ENCODE peak calls at places on chromosomes 1 and 21, in seven cellular contexts. One of them, this sample, is unnamed.

GRCh38 chr1:225710804-225711203 is 57.9 kb upstream of the ENAH start:
- DNase-seq in SK-N-SH: no peak
- DNase-seq in HepG2: no peak
- DNase-seq in H1: no peak
- DNase-seq in GM12878: no peak
- DNase-seq in HCT116: peak
- DNase-seq in K562: no peak
- DNase-seq in this sample: no peak

GRCh38 chr1:204564835-204565234 is 48.6 kb downstream of the MDM4 start:
- DNase-seq in K562: no peak
- DNase-seq in SK-N-SH: no peak
- DNase-seq in HepG2: no peak
- DNase-seq in HCT116: no peak
- DNase-seq in GM12878: peak
- DNase-seq in H1: no peak
- DNase-seq in this sample: peak

GRCh38 chr1:20486457-20487235 is 636 bp upstream of the CAMK2N1 start:
- DNase-seq in SK-N-SH: peak
- DNase-seq in H1: peak
- DNase-seq in HCT116: no peak
- DNase-seq in HepG2: peak
- DNase-seq in K562: peak
- DNase-seq in GM12878: no peak
- DNase-seq in this sample: peak

GRCh38 chr1:161305872-161306519 is 3.8 kb downstream of the MPZ start:
- DNase-seq in SK-N-SH: peak
- DNase-seq in H1: peak
- DNase-seq in HCT116: peak
- DNase-seq in K562: peak
- DNase-seq in HepG2: peak
- DNase-seq in GM12878: peak
- DNase-seq in this sample: no peak

GRCh38 chr1:155218854-155219591 is 10.5 kb downstream of the MTX1 start:
- DNase-seq in GM12878: no peak
- DNase-seq in HepG2: no peak
- DNase-seq in HCT116: peak
- DNase-seq in SK-N-SH: peak
- DNase-seq in H1: peak
- DNase-seq in K562: peak
- DNase-seq in this sample: peak

GRCh38 chr1:110150330-110151174 is at the start of gene SLC6A17:
- DNase-seq in SK-N-SH: peak
- DNase-seq in HepG2: no peak
- DNase-seq in K562: peak
- DNase-seq in HCT116: peak
- DNase-seq in GM12878: no peak
- DNase-seq in H1: peak
- DNase-seq in this sample: peak

GRCh38 chr1:232218955-232219865 is 410.7 kb downstream of the SIPA1L2 start:
- DNase-seq in HepG2: no peak
- DNase-seq in GM12878: no peak
- DNase-seq in H1: peak
- DNase-seq in K562: no peak
- DNase-seq in HCT116: no peak
- DNase-seq in SK-N-SH: no peak
- DNase-seq in this sample: peak

GRCh38 chr1:214281902-214282695 is 1.1 kb downstream of the SMYD2 start:
- DNase-seq in SK-N-SH: peak
- DNase-seq in H1: no peak
- DNase-seq in HCT116: peak
- DNase-seq in K562: peak
- DNase-seq in HepG2: peak
- DNase-seq in GM12878: no peak
- DNase-seq in this sample: peak

GRCh38 chr1:202349263-202349928 is 897 bp downstream of the PPP1R12B start:
- DNase-seq in HCT116: no peak
- DNase-seq in K562: peak
- DNase-seq in GM12878: no peak
- DNase-seq in H1: no peak
- DNase-seq in HepG2: peak
- DNase-seq in SK-N-SH: peak
- DNase-seq in this sample: peak

GRCh38 chr21:42681296-42682206 is 28.1 kb downstream of the PDE9A start:
- DNase-seq in GM12878: no peak
- DNase-seq in SK-N-SH: no peak
- DNase-seq in HepG2: no peak
- DNase-seq in K562: no peak
- DNase-seq in H1: no peak
- DNase-seq in HCT116: no peak
- DNase-seq in this sample: no peak

GRCh38 chr1:21875621-21876063 is 61.5 kb downstream of the HSPG2 start:
- DNase-seq in GM12878: no peak
- DNase-seq in H1: no peak
- DNase-seq in SK-N-SH: no peak
- DNase-seq in HCT116: no peak
- DNase-seq in HepG2: no peak
- DNase-seq in K562: no peak
- DNase-seq in this sample: no peak

GRCh38 chr1:21863981-21864380 is 51.9 kb downstream of the LDLRAD2 start:
- DNase-seq in SK-N-SH: no peak
- DNase-seq in HCT116: no peak
- DNase-seq in K562: no peak
- DNase-seq in H1: no peak
- DNase-seq in HepG2: no peak
- DNase-seq in GM12878: no peak
- DNase-seq in this sample: no peak

GRCh38 chr21:27476696-27477095 is 509.8 kb upstream of the ADAMTS5 start:
- DNase-seq in H1: no peak
- DNase-seq in HCT116: no peak
- DNase-seq in SK-N-SH: peak
- DNase-seq in K562: no peak
- DNase-seq in HepG2: no peak
- DNase-seq in GM12878: no peak
- DNase-seq in this sample: peak

GRCh38 chr1:71850936-71851335 is 431.4 kb downstream of the NEGR1 start:
- DNase-seq in GM12878: no peak
- DNase-seq in K562: no peak
- DNase-seq in HepG2: no peak
- DNase-seq in HCT116: no peak
- DNase-seq in H1: no peak
- DNase-seq in SK-N-SH: no peak
- DNase-seq in this sample: no peak

GRCh38 chr1:78009276-78009675 is 4.5 kb downstream of the DNAJB4 start:
- DNase-seq in K562: no peak
- DNase-seq in HepG2: no peak
- DNase-seq in SK-N-SH: no peak
- DNase-seq in HCT116: no peak
- DNase-seq in H1: no peak
- DNase-seq in GM12878: no peak
- DNase-seq in this sample: no peak

GRCh38 chr1:169238506-169238905 is 129.1 kb downstream of the NME7 start:
- DNase-seq in HCT116: no peak
- DNase-seq in H1: no peak
- DNase-seq in SK-N-SH: no peak
- DNase-seq in K562: no peak
- DNase-seq in HepG2: no peak
- DNase-seq in GM12878: no peak
- DNase-seq in this sample: no peak

GRCh38 chr1:155085504-155086181 is 7.0 kb downstream of the EFNA3 start:
- DNase-seq in SK-N-SH: peak
- DNase-seq in HCT116: no peak
- DNase-seq in H1: peak
- DNase-seq in GM12878: no peak
- DNase-seq in K562: peak
- DNase-seq in HepG2: no peak
- DNase-seq in this sample: peak

GRCh38 chr1:40057310-40058030 is 16.9 kb downstream of the CAP1 start:
- DNase-seq in H1: no peak
- DNase-seq in SK-N-SH: no peak
- DNase-seq in HCT116: no peak
- DNase-seq in HepG2: peak
- DNase-seq in GM12878: no peak
- DNase-seq in K562: peak
- DNase-seq in this sample: no peak
- TF ChIP-seq JUND in H1: no peak
- TF ChIP-seq JUND in SK-N-SH: no peak
- TF ChIP-seq JUND in HCT116: no peak
- TF ChIP-seq JUND in HepG2: no peak
- TF ChIP-seq JUND in GM12878: no peak
- TF ChIP-seq JUND in K562: peak
- TF ChIP-seq JUND in this sample: no peak

GRCh38 chr1:227174136-227174535 is 144.2 kb downstream of the CDC42BPA start:
- DNase-seq in SK-N-SH: no peak
- DNase-seq in H1: no peak
- DNase-seq in GM12878: no peak
- DNase-seq in K562: no peak
- DNase-seq in HCT116: no peak
- DNase-seq in HepG2: no peak
- DNase-seq in this sample: no peak
- TF ChIP-seq JUND in SK-N-SH: peak
- TF ChIP-seq JUND in H1: no peak
- TF ChIP-seq JUND in GM12878: no peak
- TF ChIP-seq JUND in K562: no peak
- TF ChIP-seq JUND in HCT116: no peak
- TF ChIP-seq JUND in HepG2: no peak
- TF ChIP-seq JUND in this sample: no peak

DNA sequence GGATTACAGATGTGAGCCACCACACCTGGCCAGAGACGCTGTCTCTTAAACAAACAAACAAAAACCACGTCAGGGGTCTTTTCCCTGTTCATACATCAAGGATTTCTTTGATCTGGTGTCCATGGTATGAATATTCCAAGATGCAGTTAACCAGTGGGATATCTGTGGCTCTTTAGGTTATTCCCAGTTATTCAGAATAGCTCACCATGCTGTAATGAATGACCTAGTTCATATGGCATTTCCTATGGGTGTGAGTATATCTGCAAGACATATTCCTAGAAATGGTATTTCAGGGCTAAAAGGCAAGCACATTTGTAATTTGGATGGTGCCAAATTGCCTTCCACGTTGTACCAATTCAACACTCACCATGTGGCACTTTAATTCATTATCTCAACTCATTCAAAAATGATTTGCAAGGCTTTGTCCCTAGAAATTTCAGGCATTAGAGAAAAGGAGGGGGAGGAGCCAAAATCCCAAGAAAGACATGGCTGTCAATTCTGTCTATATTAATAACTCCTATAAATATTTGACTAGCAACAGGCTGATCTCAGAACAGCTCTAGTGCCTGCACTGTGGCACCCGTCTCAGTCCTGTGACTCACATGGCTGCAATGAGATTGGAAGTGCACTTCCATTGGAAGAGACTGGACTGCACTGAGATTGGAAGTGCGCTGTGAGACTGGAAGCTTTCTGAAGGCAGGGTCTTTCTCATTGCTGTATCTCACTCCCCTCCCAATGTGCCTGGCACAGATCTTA is 6.0 kb upstream of the STMN1 start:
- DNase-seq in H1: no peak
- DNase-seq in HepG2: no peak
- DNase-seq in SK-N-SH: no peak
- DNase-seq in GM12878: no peak
- DNase-seq in HCT116: no peak
- DNase-seq in K562: no peak
- DNase-seq in this sample: no peak
- TF ChIP-seq JUND in H1: no peak
- TF ChIP-seq JUND in HepG2: no peak
- TF ChIP-seq JUND in SK-N-SH: peak
- TF ChIP-seq JUND in GM12878: no peak
- TF ChIP-seq JUND in HCT116: no peak
- TF ChIP-seq JUND in K562: no peak
- TF ChIP-seq JUND in this sample: no peak

GRCh38 chr1:118366296-118366695 is 181.3 kb upstream of the SPAG17 start:
- DNase-seq in K562: no peak
- DNase-seq in H1: no peak
- DNase-seq in HepG2: no peak
- DNase-seq in HCT116: no peak
- DNase-seq in SK-N-SH: no peak
- DNase-seq in GM12878: no peak
- DNase-seq in this sample: no peak
- TF ChIP-seq JUND in K562: no peak
- TF ChIP-seq JUND in H1: no peak
- TF ChIP-seq JUND in HepG2: no peak
- TF ChIP-seq JUND in HCT116: no peak
- TF ChIP-seq JUND in SK-N-SH: no peak
- TF ChIP-seq JUND in GM12878: no peak
- TF ChIP-seq JUND in this sample: no peak

DNA sequence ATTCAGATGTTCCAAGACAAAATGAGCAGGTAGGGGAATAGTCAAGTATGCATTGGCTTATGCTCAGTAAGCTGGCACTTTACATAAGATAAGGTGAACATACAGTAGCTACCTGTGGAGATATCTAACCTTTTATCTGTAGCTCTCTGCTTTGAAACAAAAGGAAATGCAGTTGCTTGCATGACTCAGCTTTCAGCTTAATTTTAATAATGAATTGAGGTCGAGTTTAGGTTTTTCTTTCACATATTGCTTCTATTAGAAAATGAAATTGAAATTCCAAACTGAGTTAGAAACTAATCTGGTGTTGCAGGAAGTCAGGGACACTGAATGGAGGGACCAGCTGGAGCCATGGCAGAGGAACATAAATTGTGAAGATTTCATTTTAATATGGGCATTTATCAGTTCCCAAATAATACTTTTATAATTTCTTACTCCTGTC is 8.3 kb downstream of the FRRS1 start:
- DNase-seq in HCT116: no peak
- DNase-seq in H1: no peak
- DNase-seq in SK-N-SH: no peak
- DNase-seq in HepG2: no peak
- DNase-seq in K562: no peak
- DNase-seq in GM12878: peak
- DNase-seq in this sample: no peak
- TF ChIP-seq JUND in HCT116: peak
- TF ChIP-seq JUND in H1: no peak
- TF ChIP-seq JUND in SK-N-SH: no peak
- TF ChIP-seq JUND in HepG2: no peak
- TF ChIP-seq JUND in K562: no peak
- TF ChIP-seq JUND in GM12878: no peak
- TF ChIP-seq JUND in this sample: no peak

GRCh38 chr1:35569956-35570355 is 3.2 kb upstream of the TFAP2E start:
- DNase-seq in K562: no peak
- DNase-seq in HCT116: no peak
- DNase-seq in SK-N-SH: no peak
- DNase-seq in HepG2: no peak
- DNase-seq in GM12878: no peak
- DNase-seq in H1: no peak
- DNase-seq in this sample: no peak

GRCh38 chr1:35570589-35571137 is 2.5 kb upstream of the TFAP2E start:
- DNase-seq in K562: no peak
- DNase-seq in HepG2: no peak
- DNase-seq in GM12878: no peak
- DNase-seq in HCT116: no peak
- DNase-seq in H1: no peak
- DNase-seq in SK-N-SH: peak
- DNase-seq in this sample: no peak

GRCh38 chr1:35567947-35568558 is 5.1 kb upstream of the TFAP2E start:
- DNase-seq in GM12878: no peak
- DNase-seq in H1: no peak
- DNase-seq in K562: no peak
- DNase-seq in SK-N-SH: peak
- DNase-seq in HepG2: no peak
- DNase-seq in HCT116: no peak
- DNase-seq in this sample: no peak

GRCh38 chr1:35571263-35571662 is 1.9 kb upstream of the TFAP2E start:
- DNase-seq in SK-N-SH: peak
- DNase-seq in HCT116: no peak
- DNase-seq in GM12878: no peak
- DNase-seq in H1: no peak
- DNase-seq in K562: no peak
- DNase-seq in HepG2: no peak
- DNase-seq in this sample: no peak

GRCh38 chr1:35568975-35569395 is 4.1 kb upstream of the TFAP2E start:
- DNase-seq in SK-N-SH: peak
- DNase-seq in K562: peak
- DNase-seq in GM12878: no peak
- DNase-seq in HCT116: peak
- DNase-seq in H1: peak
- DNase-seq in HepG2: peak
- DNase-seq in this sample: peak
- TF ChIP-seq JUND in SK-N-SH: no peak
- TF ChIP-seq JUND in K562: no peak
- TF ChIP-seq JUND in GM12878: no peak
- TF ChIP-seq JUND in HCT116: no peak
- TF ChIP-seq JUND in H1: no peak
- TF ChIP-seq JUND in HepG2: no peak
- TF ChIP-seq JUND in this sample: no peak